ENCODE peak calls at places on chromosome 3, in four cellular contexts. E is activated T-cell treated with anti-CD3 and anti-CD28 coated beads for 1 hour, D is HTR-8/SVneo, J is AG04450. A is an unnamed sample.

GRCh38 chr3:186209810-186210752 is 101.2 kb upstream of the ETV5 start:
- DNase-seq in E (no peak), D (peak; percentile 17), J (peak; percentile 26), A (peak; percentile 87)

GRCh38 chr3:140244893-140245292 is 309.9 kb downstream of the CLSTN2 start:
- DNase-seq in E (no peak), D (no peak), J (no peak), A (no peak)

GRCh38 chr3:117105650-117106049 is 396.1 kb downstream of the TUSC7 start:
- DNase-seq in E (no peak), D (no peak), J (peak; percentile 69), A (no peak)

GRCh38 chr3:126476166-126476975 is 680 bp upstream of the ZXDC start:
- DNase-seq in E (no peak), D (peak; percentile 74), J (no peak), A (no peak)

GRCh38 chr3:46566040-46566631 is at the start of gene LRRC2:
- DNase-seq in E (no peak), D (peak; percentile 37), J (peak; percentile 23), A (peak; percentile 14)

GRCh38 chr3:54676087-54676486 is 251.8 kb downstream of the LRTM1 start:
- DNase-seq in E (no peak), D (no peak), J (no peak), A (no peak)

GRCh38 chr3:126208618-126209256 is 28.4 kb upstream of the ALDH1L1 start:
- DNase-seq in E (no peak), D (peak; percentile 94), J (peak; percentile 80), A (peak; percentile 67)

GRCh38 chr3:149367021-149367840 is 10.2 kb downstream of the TM4SF1 start:
- DNase-seq in E (no peak), D (no peak), J (no peak), A (no peak)

GRCh38 chr3:61522064-61522463 is 39.3 kb upstream of the PTPRG start:
- DNase-seq in E (no peak), D (no peak), J (no peak), A (no peak)

GRCh38 chr3:115758076-115758763 is 134.9 kb downstream of the GAP43 start:
- DNase-seq in E (no peak), D (no peak), J (no peak), A (no peak)

GRCh38 chr3:123930426-123930825 is 30.6 kb downstream of the CCDC14 start:
- DNase-seq in E (no peak), D (no peak), J (no peak), A (no peak)

GRCh38 chr3:99365396-99365795 is 273.0 kb upstream of the COL8A1 start:
- DNase-seq in E (no peak), D (no peak), J (no peak), A (no peak)

GRCh38 chr3:155112661-155113389 is 32.7 kb downstream of the MME start:
- DNase-seq in E (no peak), D (no peak), J (no peak), A (no peak)

GRCh38 chr3:107430214-107431047 is 53.2 kb downstream of the CCDC54 start:
- DNase-seq in E (no peak), D (no peak), J (no peak), A (peak; percentile 12)

GRCh38 chr3:169668957-169669681 is 5.6 kb upstream of the MECOM start:
- DNase-seq in E (no peak), D (peak; percentile 62), J (no peak), A (peak; percentile 53)

GRCh38 chr3:112685435-112685834 is 44.5 kb upstream of the CCDC80 start:
- DNase-seq in E (no peak), D (no peak), J (peak; percentile 73), A (no peak)

GRCh38 chr3:116129187-116129945 is 315.9 kb downstream of the LSAMP start:
- DNase-seq in E (no peak), D (no peak), J (no peak), A (no peak)

GRCh38 chr3:112560330-112560729 is 1.4 kb downstream of the ATG3 start:
- DNase-seq in E (no peak), D (no peak), J (no peak), A (no peak)

GRCh38 chr3:197083486-197083885 is 53.9 kb upstream of the MELTF start:
- DNase-seq in E (no peak), D (peak; percentile 21), J (peak; percentile 29), A (peak; percentile 47)

GRCh38 chr3:177835008-177835407 is 637.7 kb upstream of the TBL1XR1 start:
- DNase-seq in E (no peak), D (peak; percentile 48), J (peak; percentile 80), A (no peak)

GRCh38 chr3:155079795-155080546 is at the start of gene MME:
- DNase-seq in E (no peak), D (peak; percentile 66), J (no peak), A (no peak)

GRCh38 chr3:186060222-186060621 is 48.7 kb downstream of the ETV5 start:
- DNase-seq in E (no peak), D (no peak), J (no peak), A (no peak)

GRCh38 chr3:135077186-135077585 is 282.1 kb downstream of the EPHB1 start:
- DNase-seq in E (no peak), D (no peak), J (no peak), A (no peak)

GRCh38 chr3:129555616-129556357 is 12.8 kb downstream of the H1-8 start:
- DNase-seq in E (no peak), D (no peak), J (no peak), A (no peak)

GRCh38 chr3:42025388-42026138 is 63.7 kb upstream of the ULK4 start:
- DNase-seq in E (no peak), D (peak; percentile 74), J (peak; percentile 93), A (peak; percentile 90)

GRCh38 chr3:13866406-13866965 is 13.4 kb downstream of the WNT7A start:
- DNase-seq in E (peak; percentile 20), D (no peak), J (no peak), A (no peak)

GRCh38 chr3:23685484-23686258 is 120.1 kb upstream of the UBE2E1 start:
- DNase-seq in E (no peak), D (peak; percentile 88), J (peak; percentile 92), A (peak; percentile 47)

GRCh38 chr3:152299243-152299976 is 30.7 kb downstream of the MBNL1 start:
- DNase-seq in E (no peak), D (no peak), J (no peak), A (no peak)

GRCh38 chr3:194485471-194485875 is 1.3 kb downstream of the ATP13A3 start:
- DNase-seq in E (no peak), D (peak; percentile 22), J (no peak), A (no peak)

GRCh38 chr3:52063026-52063723 is 6.8 kb upstream of the DUSP7 start:
- DNase-seq in E (no peak), D (no peak), J (no peak), A (no peak)

GRCh38 chr3:13203398-13204176 is 130.4 kb upstream of the IQSEC1 start:
- DNase-seq in E (no peak), D (no peak), J (no peak), A (no peak)

GRCh38 chr3:80190051-80190450 is 422.3 kb upstream of the ROBO1 start:
- DNase-seq in E (no peak), D (peak; percentile 42), J (no peak), A (no peak)

GRCh38 chr3:34727700-34728099 is 911.6 kb upstream of the ARPP21 start:
- DNase-seq in E (no peak), D (peak; percentile 5), J (no peak), A (no peak)

A was measured in dorsolateral prefrontal cortex.